ENCODE peak calls at places on chromosomes 13 and 19, in six cellular contexts. Q is fibroblast of lung, X is A549, G is thoracic aorta, H is lung, U is fibroblast of pulmonary artery. K is an unnamed sample.

GRCh38 chr13:43360911-43361605 is 337.7 kb downstream of the DNAJC15 start:
- DNase-seq in Q (peak; percentile 63), X (no peak), G (no peak), H (no peak), U (peak; percentile 65), K (no peak)

GRCh38 chr13:51793570-51794273 is 10.2 kb downstream of the DHRS12 start:
- DNase-seq in U (peak; percentile 79), H (no peak), G (no peak), Q (peak; percentile 91), X (no peak), K (peak; percentile 75)

GRCh38 chr13:23959231-23959862 is 62.0 kb upstream of the C1QTNF9B start:
- DNase-seq in X (no peak), U (peak; percentile 17), G (no peak), Q (peak; percentile 64), H (no peak), K (peak; percentile 36)

GRCh38 chr13:40895715-40896184 is 106.3 kb downstream of the SLC25A15 start:
- DNase-seq in U (no peak), H (no peak), X (no peak), G (no peak), Q (no peak), K (no peak)

GRCh38 chr13:76879211-76879875 is 6.9 kb downstream of the KCTD12 start:
- DNase-seq in H (peak; percentile 69), Q (peak; percentile 71), U (peak; percentile 96), X (no peak), G (peak; percentile 47), K (peak; percentile 92)

GRCh38 chr19:52190679-52191293 is 934 bp downstream of the PPP2R1A start:
- DNase-seq in G (no peak), X (no peak), H (peak; percentile 46), Q (peak; percentile 62), U (peak; percentile 45), K (peak; percentile 21)

GRCh38 chr13:51927129-51927528 is 65.4 kb downstream of the CCDC70 start:
- DNase-seq in G (no peak), Q (no peak), U (no peak), X (no peak), H (no peak), K (no peak)

GRCh38 chr13:51781246-51782022 is 22.5 kb downstream of the DHRS12 start:
- DNase-seq in X (no peak), Q (peak; percentile 31), H (no peak), U (peak; percentile 36), G (no peak), K (peak; percentile 52)

GRCh38 chr19:36771275-36772231 is 1.1 kb downstream of the ZNF850 start:
- DNase-seq in H (peak; percentile 53), U (peak; percentile 94), X (no peak), Q (peak; percentile 94), G (peak; percentile 35), K (peak; percentile 65)

GRCh38 chr19:36489920-36490415 is 607 bp upstream of the ZNF566 start:
- DNase-seq in Q (peak; percentile 96), G (peak; percentile 49), X (peak; percentile 96), U (peak; percentile 96), H (no peak), K (peak; percentile 96)

GRCh38 chr13:30033681-30034447 is 183.4 kb upstream of the UBL3 start:
- DNase-seq in U (peak; percentile 59), Q (peak; percentile 98), H (no peak), G (no peak), X (no peak), K (peak; percentile 92)

GRCh38 chr13:45206340-45206739 is 5.5 kb upstream of the KCTD4 start:
- DNase-seq in Q (peak; percentile 98), G (no peak), X (peak; percentile 28), U (peak; percentile 92), H (no peak), K (peak; percentile 89)

GRCh38 chr13:60329221-60329983 is 67.6 kb upstream of the TDRD3 start:
- DNase-seq in H (peak; percentile 32), X (no peak), G (no peak), U (peak; percentile 45), Q (peak; percentile 29), K (no peak)

GRCh38 chr13:24127116-24127631 is 33.3 kb upstream of the SPATA13 start:
- DNase-seq in X (no peak), H (no peak), U (no peak), Q (peak; percentile 31), G (no peak), K (no peak)

GRCh38 chr19:12727745-12728433 is 4.2 kb upstream of the TNPO2 start:
- DNase-seq in U (no peak), G (no peak), X (no peak), H (no peak), Q (no peak), K (no peak)

GRCh38 chr19:3852614-3853254 is 16.1 kb downstream of the ZFR2 start:
- DNase-seq in H (no peak), G (no peak), U (peak; percentile 82), X (peak; percentile 41), Q (peak; percentile 86), K (peak; percentile 87)

GRCh38 chr13:113854238-113855011 is 9.5 kb downstream of the GAS6 start:
- DNase-seq in U (peak; percentile 34), G (no peak), H (no peak), X (no peak), Q (peak; percentile 66), K (peak; percentile 84)

GRCh38 chr13:65461590-65461989 is 1768.5 kb downstream of the PCDH9 start:
- DNase-seq in H (no peak), U (peak; percentile 27), X (no peak), G (no peak), Q (peak; percentile 53), K (peak; percentile 3)

GRCh38 chr13:47175172-47175806 is 278.4 kb upstream of the HTR2A start:
- DNase-seq in U (peak; percentile 75), G (no peak), Q (peak; percentile 94), X (no peak), H (no peak), K (peak; percentile 90)

GRCh38 chr13:22076658-22077057 is 405.8 kb downstream of the FGF9 start:
- DNase-seq in X (no peak), G (no peak), H (no peak), Q (no peak), U (no peak), K (no peak)

GRCh38 chr13:31038834-31039552 is 106.5 kb downstream of the TEX26 start:
- DNase-seq in Q (peak; percentile 96), G (no peak), U (no peak), H (no peak), X (no peak), K (no peak)

GRCh38 chr13:45875951-45876350 is 24.4 kb upstream of the SIAH3 start:
- DNase-seq in X (no peak), G (no peak), U (no peak), Q (no peak), H (no peak), K (no peak)

GRCh38 chr13:97275265-97275664 is 53.1 kb downstream of the MBNL2 start:
- DNase-seq in X (no peak), Q (peak; percentile 89), H (no peak), U (peak; percentile 91), G (no peak), K (peak; percentile 93)

GRCh38 chr13:20239748-20240147 is 7.6 kb upstream of the GJB6 start:
- DNase-seq in Q (no peak), U (no peak), X (no peak), H (no peak), G (no peak), K (no peak)

GRCh38 chr13:110877737-110878136 is 37.1 kb downstream of the ANKRD10 start:
- DNase-seq in X (no peak), Q (no peak), U (no peak), G (no peak), H (no peak), K (no peak)

GRCh38 chr13:38167164-38167822 is 182.4 kb upstream of the UFM1 start:
- DNase-seq in U (no peak), X (no peak), H (no peak), G (no peak), Q (no peak), K (no peak)

DNA sequence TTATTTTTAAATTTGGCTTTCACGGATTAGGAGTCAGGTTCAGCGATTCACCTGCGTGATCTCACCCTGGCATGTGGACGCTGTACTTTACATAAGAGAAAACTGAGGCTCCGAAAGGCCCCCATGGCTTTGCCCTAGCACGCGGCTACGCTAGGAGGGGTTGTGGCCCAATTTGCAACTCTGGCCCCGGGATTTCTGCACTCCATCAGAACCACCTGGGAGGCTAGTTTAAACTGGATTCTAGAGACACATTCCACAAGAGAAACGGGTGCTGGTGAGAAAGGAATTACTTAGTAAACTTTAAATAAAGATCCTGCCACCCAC is 6.2 kb downstream of the BCL3 start:
- DNase-seq in U (no peak), H (no peak), G (no peak), X (no peak), Q (no peak), K (no peak)
- H3K4me3 ChIP-seq in U (peak overlapping the region; percentile 93), H (no peak overlapping the region), G (peak overlapping the region; percentile 82), X (peak overlapping the region; percentile 95), Q (peak overlapping the region; percentile 91), K (peak overlapping the region; percentile 48)

GRCh38 chr19:54682306-54682705 is 19.5 kb downstream of the LILRB4 start:
- DNase-seq in H (no peak), Q (no peak), U (no peak), X (no peak), G (no peak), K (no peak)

GRCh38 chr19:54684537-54684936 is 21.8 kb downstream of the LILRB4 start:
- DNase-seq in U (peak; percentile 7), X (no peak), H (no peak), Q (peak; percentile 2), G (no peak), K (no peak)
- TF ChIP-seq CTCF in U (no peak), X (no peak), H (no peak), Q (no peak), G (no peak), K (no peak)

GRCh38 chr19:41870401-41870873 is 6.6 kb upstream of the CD79A start:
- DNase-seq in G (no peak), U (peak; percentile 29), Q (peak; percentile 79), H (peak; percentile 34), X (no peak), K (peak; percentile 67)

GRCh38 chr19:41869374-41869955 is 7.6 kb upstream of the CD79A start:
- DNase-seq in G (no peak), X (no peak), U (no peak), H (no peak), Q (no peak), K (no peak)

GRCh38 chr19:41872384-41872774 is 4.7 kb upstream of the CD79A start:
- DNase-seq in H (no peak), G (no peak), Q (no peak), U (no peak), X (no peak), K (peak; percentile 50)

GRCh38 chr19:41871573-41872383 is 5.3 kb upstream of the CD79A start:
- DNase-seq in U (no peak), X (no peak), G (no peak), H (no peak), Q (no peak), K (no peak)

GRCh38 chr19:41872775-41873647 is 4.1 kb upstream of the CD79A start:
- DNase-seq in X (peak; percentile 90), U (peak; percentile 67), G (no peak), Q (peak; percentile 60), H (peak; percentile 86), K (peak; percentile 82)
- H3K4me3 ChIP-seq in X (no peak overlapping the region), U (no peak overlapping the region), G (no peak overlapping the region), Q (no peak overlapping the region), H (no peak overlapping the region), K (no peak overlapping the region)

GRCh38 chr13:73991384-73991783 is 142.8 kb downstream of the KLF12 start:
- DNase-seq in Q (no peak), U (no peak), H (no peak), G (no peak), X (no peak), K (no peak)
- TF ChIP-seq CTCF in Q (no peak), U (no peak), H (no peak), G (no peak), X (no peak), K (no peak)